ENCODE peak calls at places on chromosomes 5 and 9, in ten cellular contexts. F is brain microvascular endothelial cell, Q is OCI-LY7, R is dorsolateral prefrontal cortex, O is tibial artery, I is WERI-Rb-1, K is vagina, W is A549, J is MM.1S, B is neural progenitor cell. Z is an unnamed sample.

GRCh38 chr5:171709930-171710329 is 75.7 kb upstream of the SMIM23 start:
- DNase-seq in R (no peak), O (no peak), J (no peak), F (no peak), W (no peak), B (no peak), Q (no peak), K (peak; percentile 32), I (no peak), Z (no peak)

GRCh38 chr5:106680330-106680729 is 990.4 kb downstream of the EFNA5 start:
- DNase-seq in K (no peak), B (no peak), W (no peak), Q (no peak), O (no peak), R (no peak), F (no peak), J (peak; percentile 78), I (no peak), Z (no peak)

GRCh38 chr9:96219615-96220257 is 82.2 kb downstream of the HSD17B3 start:
- DNase-seq in F (no peak), B (peak; percentile 28), J (no peak), I (peak; percentile 55), W (peak; percentile 31), Q (peak; percentile 5), K (peak; percentile 79), O (peak; percentile 81), R (peak; percentile 50), Z (peak; percentile 63)

GRCh38 chr5:150516011-150516410 is 8.1 kb downstream of the NDST1 start:
- DNase-seq in F (peak; percentile 66), B (no peak), R (no peak), O (peak; percentile 79), K (no peak), Q (no peak), I (peak; percentile 55), J (no peak), W (no peak), Z (no peak)

GRCh38 chr5:77995793-77996409 is 219.8 kb upstream of the TBCA start:
- DNase-seq in B (no peak), F (no peak), R (no peak), W (no peak), K (no peak), Q (no peak), J (no peak), I (no peak), O (no peak), Z (no peak)

GRCh38 chr5:90408571-90409317 is 812 bp downstream of the CETN3 start:
- DNase-seq in I (no peak), F (no peak), R (no peak), B (peak; percentile 16), Q (peak; percentile 9), K (no peak), O (no peak), J (peak; percentile 12), W (no peak), Z (no peak)

GRCh38 chr5:135538261-135538660 is 2.5 kb upstream of the NEUROG1 start:
- DNase-seq in R (no peak), I (peak; percentile 77), K (no peak), O (no peak), Q (no peak), J (no peak), B (no peak), W (no peak), F (no peak), Z (no peak)

GRCh38 chr9:34993502-34994428 is 4.2 kb downstream of the DNAJB5 start:
- DNase-seq in W (no peak), B (no peak), I (peak; percentile 76), Q (no peak), O (peak; percentile 95), J (no peak), F (no peak), K (peak; percentile 90), R (no peak), Z (no peak)

GRCh38 chr5:73902327-73903051 is 276.5 kb downstream of the ARHGEF28 start:
- DNase-seq in K (no peak), B (peak; percentile 65), J (peak; percentile 68), W (peak; percentile 41), O (no peak), Q (peak; percentile 77), R (peak; percentile 51), I (peak; percentile 22), F (peak; percentile 12), Z (no peak)

GRCh38 chr5:33509036-33509435 is 68.3 kb downstream of the TARS1 start:
- DNase-seq in O (no peak), F (no peak), R (no peak), J (no peak), I (no peak), W (no peak), Q (no peak), B (no peak), K (no peak), Z (no peak)

GRCh38 chr9:21616082-21616778 is 134.1 kb upstream of the IFNE start:
- DNase-seq in Q (no peak), B (no peak), O (no peak), J (no peak), I (no peak), R (no peak), W (peak; percentile 69), K (no peak), F (peak; percentile 95), Z (no peak)

DNA sequence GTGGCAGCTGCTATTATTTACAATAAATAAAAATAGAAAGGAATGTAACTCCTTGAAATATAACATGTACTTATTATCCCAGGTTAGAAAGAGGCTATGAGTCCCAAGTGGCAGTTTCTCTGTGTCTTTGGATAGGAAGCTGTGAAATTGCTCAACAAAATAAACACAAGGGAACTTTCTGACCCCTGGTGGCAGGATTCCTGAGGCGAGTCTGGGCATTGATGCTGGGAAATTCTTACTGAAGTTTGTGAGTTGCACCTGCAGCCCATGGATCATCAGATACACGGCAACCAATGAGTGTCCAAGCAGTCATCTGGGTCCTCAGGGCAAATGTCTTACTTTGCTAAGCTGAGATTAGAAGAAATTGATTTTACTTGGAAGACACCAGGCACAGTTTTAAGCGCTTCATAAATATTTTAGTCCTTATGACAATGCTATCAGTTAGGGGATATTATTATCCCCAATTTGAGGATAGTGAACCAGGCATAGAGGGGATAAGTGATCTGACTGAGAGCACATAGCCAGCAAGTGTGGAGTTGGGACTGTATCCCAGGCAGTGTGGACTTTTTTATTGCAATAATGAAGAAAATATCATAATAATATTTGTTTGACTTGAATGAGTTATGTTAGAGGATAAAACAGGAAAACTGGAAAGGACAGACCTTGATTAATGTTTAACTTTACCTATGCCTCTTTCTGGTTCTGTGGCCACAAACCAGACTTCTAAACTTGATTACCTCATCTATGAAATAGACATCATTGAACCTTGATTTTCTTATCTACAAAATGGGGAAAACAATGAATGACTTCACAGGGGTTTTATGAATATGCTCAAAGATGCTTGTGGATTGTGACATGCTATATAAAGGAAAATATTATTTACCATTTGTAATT is 265.5 kb upstream of the ADAMTSL1 start:
- DNase-seq in B (peak; percentile 76), W (peak; percentile 8), I (peak; percentile 48), K (no peak), F (peak; percentile 46), R (no peak), Q (peak; percentile 4), J (peak; percentile 18), O (no peak), Z (no peak)
- TF ChIP-seq CTCF in B (peak; percentile 76), W (peak; percentile 37), I (peak; percentile 60), K (no peak), F (peak; percentile 77), R (no peak), Q (peak; percentile 66), J (peak; percentile 41), O (peak; percentile 55), Z (peak; percentile 57)

DNA sequence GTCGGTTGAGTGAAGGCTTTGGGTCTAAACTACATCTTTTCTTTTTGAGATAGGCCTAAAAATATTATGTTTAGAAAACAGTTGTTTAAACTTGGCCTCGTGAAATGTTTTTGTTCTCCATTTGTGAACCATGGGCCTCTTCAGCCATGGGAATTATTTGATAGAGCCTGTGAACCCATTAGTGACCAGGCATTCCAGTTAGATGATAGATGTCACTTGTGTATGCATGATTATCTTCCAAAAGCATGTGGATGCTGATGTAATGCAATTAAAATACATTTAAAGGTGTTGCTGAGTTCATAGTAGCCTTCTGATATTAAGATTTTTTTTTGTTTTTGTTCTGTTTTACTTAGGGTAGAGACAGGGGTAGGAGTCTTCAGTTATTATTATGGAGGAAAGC is 32.7 kb downstream of the CPEB4 start:
- DNase-seq in K (no peak), R (no peak), I (no peak), B (no peak), W (no peak), O (no peak), F (no peak), J (no peak), Q (no peak), Z (no peak)
- H3K27ac ChIP-seq in K (peak overlapping the region; percentile 30), R (peak overlapping the region; percentile 60), I (no peak overlapping the region), B (no peak overlapping the region), W (no peak overlapping the region), O (peak overlapping the region; percentile 82), F (peak overlapping the region; percentile 91), J (no peak overlapping the region), Q (no peak overlapping the region), Z (peak overlapping the region; percentile 59)

GRCh38 chr9:16322849-16323248 is 547.6 kb downstream of the BNC2 start:
- DNase-seq in B (no peak), Q (no peak), J (no peak), I (no peak), F (no peak), K (no peak), O (no peak), R (no peak), W (no peak), Z (no peak)
- TF ChIP-seq CTCF in B (no peak), Q (no peak), J (no peak), I (no peak), F (no peak), K (no peak), O (no peak), R (no peak), W (no peak), Z (no peak)

GRCh38 chr5:6632324-6632930 is 417 bp downstream of the NSUN2 start:
- DNase-seq in O (peak; percentile 69), B (no peak), W (peak; percentile 35), R (no peak), K (no peak), J (no peak), Q (peak; percentile 38), I (peak; percentile 43), F (peak; percentile 22), Z (no peak)

GRCh38 chr5:6633469-6634326 is 458 bp downstream of the SRD5A1 start:
- DNase-seq in B (peak; percentile 79), R (no peak), Q (no peak), K (no peak), O (peak; percentile 69), F (peak; percentile 6), J (no peak), I (peak; percentile 52), W (peak; percentile 22), Z (no peak)

GRCh38 chr5:6634788-6635430 is 1.7 kb downstream of the SRD5A1 start:
- DNase-seq in R (no peak), Q (no peak), O (no peak), K (no peak), B (no peak), W (no peak), J (no peak), I (no peak), F (no peak), Z (no peak)

GRCh38 chr5:6632931-6633468 is at the start of the genes NSUN2 and SRD5A1:
- DNase-seq in J (peak; percentile 93), O (peak; percentile 93), F (peak; percentile 77), K (peak; percentile 95), I (peak; percentile 94), R (peak; percentile 93), W (peak; percentile 92), Q (peak; percentile 94), B (peak; percentile 93), Z (peak; percentile 94)

DNA sequence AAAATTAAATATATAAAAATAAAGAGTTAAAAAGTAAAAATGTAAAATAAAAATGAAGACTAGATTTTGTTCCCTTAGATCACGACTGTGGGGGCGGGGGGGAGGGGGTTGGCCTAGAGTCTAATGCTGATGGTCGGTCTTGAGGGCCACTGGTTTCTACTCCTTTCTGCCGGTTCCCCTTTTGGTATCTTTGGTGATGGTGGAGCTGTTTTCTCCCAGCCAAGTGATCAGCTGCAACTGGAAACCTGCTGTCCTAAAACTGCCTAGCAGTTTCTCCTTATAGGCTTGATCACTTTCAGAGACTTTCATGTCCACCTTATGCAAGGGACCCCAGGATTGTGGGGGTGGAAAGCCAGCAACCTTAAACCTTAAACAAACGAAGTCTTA is 1.1 kb downstream of the SRD5A1 start:
- DNase-seq in Q (peak; percentile 49), F (no peak), W (peak; percentile 21), R (no peak), O (no peak), K (no peak), B (peak; percentile 21), I (no peak), J (no peak), Z (no peak)
- H3K27ac ChIP-seq in Q (no peak overlapping the region), F (no peak overlapping the region), W (peak overlapping the region; percentile 92), R (no peak overlapping the region), O (no peak overlapping the region), K (peak overlapping the region; percentile 89), B (no peak overlapping the region), I (no peak overlapping the region), J (no peak overlapping the region), Z (no peak overlapping the region)